ENCODE peak calls at places on chromosomes 3 and 15, in ten cellular contexts. T, N, L, S, F, A, W, D, H and Z are unnamed samples.

GRCh38 chr3:37984051-37984450 is 6.5 kb upstream of the VILL start:
- DNase-seq in T (no peak), N (no peak), L (no peak), S (no peak), F (no peak), A (no peak), W (no peak), D (no peak), H (no peak), Z (no peak)

GRCh38 chr15:85627245-85627935 is 167.3 kb downstream of the KLHL25 start:
- DNase-seq in T (no peak), N (no peak), L (no peak), S (no peak), F (no peak), A (no peak), W (no peak), D (no peak), H (no peak), Z (no peak)

GRCh38 chr15:96746621-96747155 is 416.2 kb downstream of the NR2F2 start:
- DNase-seq in T (no peak), N (peak), L (no peak), S (no peak), F (no peak), A (no peak), W (no peak), D (no peak), H (no peak), Z (no peak)

GRCh38 chr3:145952541-145952940 is 208.4 kb downstream of the PLOD2 start:
- DNase-seq in T (no peak), N (no peak), L (peak), S (no peak), F (no peak), A (no peak), W (no peak), D (no peak), H (no peak), Z (peak)

GRCh38 chr3:632571-633170 is 436.1 kb downstream of the CHL1 start:
- DNase-seq in T (peak), N (peak), L (no peak), S (peak), F (peak), A (peak), W (peak), D (no peak), H (peak), Z (peak)

GRCh38 chr3:58518304-58518789 is 18.6 kb downstream of the ACOX2 start:
- DNase-seq in T (peak), N (no peak), L (no peak), S (peak), F (no peak), A (no peak), W (no peak), D (no peak), H (no peak), Z (no peak)

GRCh38 chr15:51097553-51098330 is 3.0 kb upstream of the TNFAIP8L3 start:
- DNase-seq in T (no peak), N (no peak), L (no peak), S (no peak), F (no peak), A (no peak), W (no peak), D (no peak), H (no peak), Z (peak)

GRCh38 chr15:58058068-58058467 is 7.4 kb downstream of the ALDH1A2 start:
- DNase-seq in T (no peak), N (no peak), L (no peak), S (no peak), F (no peak), A (no peak), W (no peak), D (no peak), H (no peak), Z (no peak)

GRCh38 chr15:68795298-68795848 is 25.3 kb downstream of the ANP32A start:
- DNase-seq in T (no peak), N (peak), L (no peak), S (peak), F (peak), A (peak), W (peak), D (peak), H (peak), Z (no peak)

GRCh38 chr15:25508369-25509002 is 69.7 kb upstream of the UBE3A start:
- DNase-seq in T (peak), N (peak), L (no peak), S (peak), F (no peak), A (peak), W (no peak), D (no peak), H (no peak), Z (no peak)

GRCh38 chr15:52527898-52528464 is 699 bp downstream of the MYO5A start:
- DNase-seq in T (no peak), N (peak), L (no peak), S (peak), F (peak), A (peak), W (peak), D (peak), H (no peak), Z (peak)

GRCh38 chr3:146308222-146308621 is 57.3 kb upstream of the PLSCR4 start:
- DNase-seq in T (no peak), N (no peak), L (peak), S (no peak), F (no peak), A (no peak), W (no peak), D (no peak), H (no peak), Z (peak)

GRCh38 chr3:20173844-20174410 is 12.1 kb downstream of the SGO1 start:
- DNase-seq in T (peak), N (no peak), L (no peak), S (no peak), F (no peak), A (no peak), W (no peak), D (no peak), H (no peak), Z (no peak)

GRCh38 chr3:13013151-13013561 is 60.1 kb downstream of the IQSEC1 start:
- DNase-seq in T (no peak), N (no peak), L (no peak), S (no peak), F (no peak), A (no peak), W (no peak), D (no peak), H (no peak), Z (no peak)

GRCh38 chr15:85899927-85900326 is 105.2 kb upstream of the KLHL25 start:
- DNase-seq in T (no peak), N (no peak), L (no peak), S (no peak), F (no peak), A (no peak), W (no peak), D (no peak), H (no peak), Z (no peak)

GRCh38 chr3:188695251-188695650 is 476.5 kb upstream of the TPRG1 start:
- DNase-seq in T (no peak), N (no peak), L (no peak), S (no peak), F (no peak), A (no peak), W (no peak), D (no peak), H (no peak), Z (no peak)

GRCh38 chr3:29064085-29064484 is 216.8 kb upstream of the RBMS3 start:
- DNase-seq in T (no peak), N (no peak), L (peak), S (no peak), F (no peak), A (no peak), W (no peak), D (no peak), H (no peak), Z (peak)

GRCh38 chr3:133938770-133939495 is 43.3 kb upstream of the RAB6B start:
- DNase-seq in T (no peak), N (no peak), L (no peak), S (no peak), F (no peak), A (no peak), W (no peak), D (no peak), H (no peak), Z (no peak)

GRCh38 chr3:195800240-195800639 is 11.5 kb downstream of the MUC4 start:
- DNase-seq in T (no peak), N (no peak), L (no peak), S (no peak), F (no peak), A (no peak), W (no peak), D (no peak), H (no peak), Z (no peak)

GRCh38 chr3:188721312-188721711 is 450.5 kb upstream of the TPRG1 start:
- DNase-seq in T (no peak), N (no peak), L (no peak), S (no peak), F (no peak), A (no peak), W (no peak), D (no peak), H (no peak), Z (no peak)

GRCh38 chr3:33645060-33645841 is 72.8 kb downstream of the CLASP2 start:
- DNase-seq in T (no peak), N (peak), L (no peak), S (peak), F (no peak), A (no peak), W (no peak), D (peak), H (no peak), Z (peak)